ENCODE peak calls at places on chromosomes 12 and 14, in ten cellular contexts. O is cardiac muscle cell, F is testis, C is fibroblast of lung, T is AG04449, R is K562, X is AG04450, I is OCI-LY7, P is cardiac fibroblast, A is breast epithelium. M is an unnamed sample.

GRCh38 chr12:131164096-131164872 is 210.6 kb downstream of the ADGRD1 start:
- DNase-seq in O (no peak), C (no peak), I (no peak), T (no peak), R (peak), P (no peak), A (no peak), F (peak), X (no peak), M (no peak)

GRCh38 chr12:56644654-56645053 is 1.1 kb downstream of the ATP5F1B start:
- DNase-seq in X (no peak), P (peak), T (no peak), O (peak), C (peak), A (no peak), R (no peak), F (no peak), I (no peak), M (no peak)

GRCh38 chr14:99462211-99462610 is 18.4 kb downstream of the SETD3 start:
- DNase-seq in O (no peak), I (no peak), P (no peak), X (no peak), F (no peak), T (no peak), C (no peak), A (no peak), R (no peak), M (peak)

GRCh38 chr14:100894416-100894815 is 9.1 kb downstream of the RTL1 start:
- DNase-seq in C (no peak), P (no peak), I (no peak), R (no peak), X (no peak), O (no peak), T (no peak), F (peak), A (peak), M (no peak)

GRCh38 chr12:80714846-80715245 is 1.9 kb upstream of the MYF5 start:
- DNase-seq in X (no peak), T (no peak), O (no peak), R (no peak), C (no peak), F (no peak), A (no peak), I (no peak), P (no peak), M (no peak)

GRCh38 chr14:94322648-94323570 is at the start of gene SERPINA6:
- DNase-seq in O (peak), C (peak), F (no peak), X (no peak), A (no peak), R (no peak), P (peak), T (no peak), I (no peak), M (no peak)

GRCh38 chr14:92613008-92613658 is 99.6 kb downstream of the RIN3 start:
- DNase-seq in T (no peak), X (no peak), P (no peak), I (peak), R (peak), A (no peak), C (no peak), F (peak), O (peak), M (peak)

GRCh38 chr12:109944975-109945374 is 44.9 kb downstream of the TCHP start:
- DNase-seq in P (peak), R (no peak), O (peak), I (no peak), C (peak), A (no peak), X (no peak), F (peak), T (no peak), M (peak)

GRCh38 chr12:19482551-19483109 is 43.3 kb downstream of the AEBP2 start:
- DNase-seq in R (peak), O (peak), I (no peak), P (no peak), T (no peak), C (no peak), A (no peak), X (no peak), F (peak), M (peak)

GRCh38 chr12:49880756-49881390 is 22.8 kb downstream of the FAIM2 start:
- DNase-seq in F (no peak), X (no peak), I (no peak), O (no peak), T (no peak), P (no peak), C (no peak), A (no peak), R (no peak), M (no peak)

GRCh38 chr14:95220663-95221231 is 63.4 kb upstream of the DICER1 start:
- DNase-seq in R (no peak), T (peak), F (no peak), X (no peak), O (peak), A (no peak), P (peak), C (peak), I (no peak), M (no peak)

GRCh38 chr12:96047621-96048211 is 12.3 kb upstream of the LTA4H start:
- DNase-seq in I (peak), O (peak), C (peak), A (no peak), T (no peak), X (no peak), P (peak), F (no peak), R (no peak), M (peak)

GRCh38 chr12:48779869-48780268 is 9.0 kb downstream of the ADCY6 start:
- DNase-seq in X (no peak), O (peak), T (peak), A (no peak), I (no peak), R (no peak), F (no peak), P (peak), C (peak), M (no peak)

GRCh38 chr12:118544569-118544968 is 168.2 kb downstream of the SUDS3 start:
- DNase-seq in A (no peak), I (no peak), P (peak), X (no peak), T (peak), F (no peak), C (no peak), O (no peak), R (no peak), M (peak)

GRCh38 chr14:88005978-88006851 is 1.3 kb downstream of the GPR65 start:
- DNase-seq in I (peak), R (no peak), F (peak), T (no peak), A (no peak), P (peak), X (no peak), C (no peak), O (no peak), M (no peak)

GRCh38 chr12:64404470-64405446 is 566 bp downstream of the XPOT start:
- DNase-seq in F (peak), T (peak), A (peak), X (peak), I (peak), O (peak), R (peak), P (peak), C (peak), M (peak)

DNA sequence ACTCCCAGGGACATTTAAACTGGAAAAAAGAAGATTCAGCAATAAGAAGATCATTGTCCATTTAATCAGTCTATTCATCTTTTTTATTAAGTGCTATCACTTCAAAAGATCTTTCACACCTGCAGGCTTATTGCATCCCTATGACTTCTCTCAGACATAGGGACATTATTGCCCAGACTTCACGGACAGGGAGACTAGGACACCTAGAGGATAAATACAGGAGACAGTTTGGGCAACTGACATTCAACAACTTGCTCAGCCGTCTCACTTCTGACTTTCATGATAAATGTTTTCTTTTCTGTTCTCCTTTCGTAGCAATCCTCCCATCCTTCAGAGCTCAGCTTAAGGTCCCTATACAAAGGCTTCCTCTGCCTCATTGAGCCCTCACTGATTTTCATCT is 84.3 kb downstream of the TMEM30B start:
- DNase-seq in I (no peak), X (no peak), T (no peak), R (no peak), O (no peak), A (no peak), P (no peak), C (no peak), F (no peak), M (peak)
- TF ChIP-seq CTCF in I (no peak), X (no peak), T (no peak), R (no peak), O (peak), A (no peak), P (no peak), C (no peak), F (no peak), M (peak)

GRCh38 chr14:74240794-74241610 is 1.8 kb downstream of the VSX2 start:
- DNase-seq in X (no peak), R (no peak), T (no peak), P (no peak), O (no peak), A (no peak), I (no peak), F (no peak), C (peak), M (no peak)

GRCh38 chr14:74239848-74240793 is 872 bp downstream of the VSX2 start:
- DNase-seq in R (no peak), A (no peak), C (peak), O (no peak), T (no peak), I (no peak), F (no peak), X (no peak), P (no peak), M (no peak)

GRCh38 chr14:74242055-74243042 is 3.1 kb downstream of the VSX2 start:
- DNase-seq in F (no peak), T (no peak), P (no peak), A (no peak), R (no peak), O (no peak), C (peak), I (no peak), X (no peak), M (no peak)

GRCh38 chr14:74243051-74243450 is 3.8 kb downstream of the VSX2 start:
- DNase-seq in R (no peak), O (no peak), C (no peak), A (no peak), T (no peak), F (no peak), X (no peak), I (no peak), P (no peak), M (no peak)

DNA sequence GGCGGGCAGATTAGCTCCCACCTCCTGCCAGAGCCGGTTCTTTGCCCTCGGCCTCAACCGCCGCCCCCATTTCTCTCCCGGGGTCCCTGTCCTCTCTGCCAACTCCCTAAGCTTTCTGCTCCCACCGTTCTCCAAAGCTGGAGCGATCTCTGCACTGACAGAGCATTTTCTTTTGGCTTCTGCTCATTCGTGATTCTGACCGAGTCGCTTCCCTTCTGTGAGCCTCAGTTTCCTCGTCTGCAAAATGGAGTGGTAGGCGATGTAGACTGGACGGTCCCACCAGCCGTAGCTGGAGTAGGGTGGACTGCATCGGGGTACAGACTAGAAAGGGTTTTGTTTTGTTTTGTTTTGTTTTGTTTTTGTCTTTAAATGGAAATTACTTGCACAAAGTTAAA is 2.4 kb downstream of the VSX2 start:
- DNase-seq in R (no peak), A (no peak), I (no peak), T (no peak), O (no peak), X (no peak), C (peak), P (no peak), F (no peak), M (no peak)
- H3K4me3 ChIP-seq in R (no peak), A (peak), I (no peak), T (no peak), O (peak), X (no peak), C (no peak), P (no peak), F (no peak), M (no peak)

DNA sequence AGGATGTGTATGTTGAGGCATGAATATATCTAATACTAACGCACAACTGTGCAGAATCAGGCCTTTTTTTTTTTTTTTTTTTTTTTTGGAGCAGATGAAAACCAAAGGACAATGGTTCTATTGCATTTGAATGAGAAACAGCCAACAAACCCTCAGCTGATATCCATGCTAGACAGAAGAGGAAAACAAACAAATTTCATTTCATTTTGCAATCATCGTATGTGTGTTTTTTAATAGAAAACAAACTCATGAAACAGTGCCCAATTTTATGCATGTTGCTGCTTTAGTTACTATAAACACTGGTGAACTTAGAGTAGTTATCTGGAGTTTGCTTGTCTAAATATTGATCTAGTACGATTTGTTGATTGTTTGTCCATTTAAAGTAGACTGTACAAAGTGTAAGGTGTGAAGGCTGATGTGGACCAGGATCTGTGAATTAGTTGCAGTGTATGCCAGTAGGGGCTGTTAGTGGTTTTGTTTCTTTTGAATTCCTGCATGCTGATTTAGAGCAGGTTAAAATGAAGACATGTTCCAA is 166.6 kb downstream of the KITLG start:
- DNase-seq in R (no peak), O (no peak), I (no peak), A (no peak), F (no peak), P (no peak), X (no peak), T (no peak), C (no peak), M (no peak)
- TF ChIP-seq CTCF in R (no peak), O (no peak), I (no peak), A (no peak), F (no peak), P (no peak), X (no peak), T (no peak), C (no peak), M (no peak)

GRCh38 chr12:68805592-68806120 is 2.3 kb upstream of the MDM2 start:
- DNase-seq in T (no peak), C (no peak), I (no peak), O (no peak), F (no peak), X (no peak), R (no peak), P (peak), A (no peak), M (peak)
- H3K4me3 ChIP-seq in T (no peak), C (no peak), I (no peak), O (no peak), F (no peak), X (no peak), R (no peak), P (no peak), A (no peak), M (no peak)

GRCh38 chr14:43503508-43503907 is 1003.6 kb downstream of the FSCB start:
- DNase-seq in R (no peak), I (no peak), P (no peak), O (no peak), A (no peak), F (no peak), C (no peak), T (no peak), X (no peak), M (peak)
- TF ChIP-seq CTCF in R (no peak), I (no peak), P (no peak), O (no peak), A (no peak), F (no peak), C (no peak), T (no peak), X (no peak), M (peak)

GRCh38 chr12:125187148-125187733 is 122.0 kb downstream of the AACS start:
- DNase-seq in F (no peak), O (no peak), C (no peak), A (no peak), T (no peak), P (peak), I (no peak), X (no peak), R (no peak), M (peak)

GRCh38 chr12:125185740-125186470 is 120.7 kb downstream of the AACS start:
- DNase-seq in C (peak), I (peak), T (no peak), A (no peak), F (peak), R (peak), P (peak), X (no peak), O (peak), M (peak)

GRCh38 chr12:125185311-125185739 is 120.1 kb downstream of the AACS start:
- DNase-seq in O (no peak), R (peak), F (peak), T (no peak), C (no peak), A (no peak), X (no peak), I (no peak), P (no peak), M (no peak)

GRCh38 chr12:125187780-125188741 is 122.8 kb downstream of the AACS start:
- DNase-seq in F (no peak), X (no peak), A (no peak), O (no peak), P (no peak), R (no peak), I (no peak), C (no peak), T (no peak), M (no peak)

DNA sequence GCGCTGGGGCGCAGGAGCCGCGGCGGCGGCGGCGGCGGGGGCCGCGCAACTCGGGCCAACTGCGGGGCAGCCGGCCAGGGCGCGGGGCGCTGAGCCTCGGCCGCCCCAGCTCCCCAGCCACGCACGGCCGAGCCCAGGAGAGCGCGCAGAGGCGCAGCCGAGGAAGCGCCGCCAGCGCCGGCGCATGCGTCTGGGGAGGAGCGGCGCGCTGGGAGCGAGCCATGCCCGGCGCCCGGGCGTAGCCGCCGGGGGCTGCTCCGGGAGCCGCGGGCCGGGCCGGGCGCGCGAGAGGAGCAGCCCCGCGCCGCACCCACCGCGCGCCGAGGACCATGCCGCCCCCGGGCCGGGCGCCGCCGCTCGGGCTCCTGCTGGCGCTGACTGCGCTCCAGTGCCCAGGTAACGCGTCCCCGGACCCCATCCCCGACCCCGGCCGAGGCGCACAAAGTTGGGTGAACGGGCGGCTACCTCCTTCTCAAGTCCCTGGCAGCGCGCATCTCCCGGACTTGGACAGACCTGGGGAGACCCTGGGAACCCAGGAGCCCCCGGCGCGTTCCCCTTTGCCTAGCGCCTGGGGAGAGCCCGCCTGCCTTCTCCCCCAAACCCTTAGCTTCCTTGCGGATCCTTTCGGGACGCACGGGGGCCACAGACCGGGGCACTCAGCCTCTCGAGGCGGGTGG is 121.4 kb downstream of the AACS start:
- DNase-seq in T (no peak), F (no peak), C (peak), O (no peak), R (no peak), A (no peak), X (no peak), I (peak), P (peak), M (peak)
- H3K4me3 ChIP-seq in T (peak), F (peak), C (no peak), O (peak), R (peak), A (peak), X (peak), I (peak), P (peak), M (peak)

GRCh38 chr12:53223391-53224267 is 8.4 kb downstream of the RARG start:
- DNase-seq in O (peak), X (no peak), I (no peak), C (peak), F (no peak), T (no peak), P (peak), R (no peak), A (no peak), M (peak)

GRCh38 chr12:53223006-53223305 is 9.1 kb downstream of the RARG start:
- DNase-seq in O (no peak), A (no peak), T (no peak), I (no peak), R (no peak), C (no peak), X (no peak), F (no peak), P (no peak), M (no peak)

GRCh38 chr12:53224897-53225634 is 6.9 kb downstream of the RARG start:
- DNase-seq in A (no peak), X (no peak), O (no peak), T (no peak), P (peak), I (no peak), F (no peak), C (no peak), R (no peak), M (no peak)

GRCh38 chr12:53225635-53226424 is 6.2 kb downstream of the RARG start:
- DNase-seq in A (no peak), C (no peak), X (no peak), O (no peak), R (no peak), T (no peak), F (no peak), I (no peak), P (no peak), M (peak)

DNA sequence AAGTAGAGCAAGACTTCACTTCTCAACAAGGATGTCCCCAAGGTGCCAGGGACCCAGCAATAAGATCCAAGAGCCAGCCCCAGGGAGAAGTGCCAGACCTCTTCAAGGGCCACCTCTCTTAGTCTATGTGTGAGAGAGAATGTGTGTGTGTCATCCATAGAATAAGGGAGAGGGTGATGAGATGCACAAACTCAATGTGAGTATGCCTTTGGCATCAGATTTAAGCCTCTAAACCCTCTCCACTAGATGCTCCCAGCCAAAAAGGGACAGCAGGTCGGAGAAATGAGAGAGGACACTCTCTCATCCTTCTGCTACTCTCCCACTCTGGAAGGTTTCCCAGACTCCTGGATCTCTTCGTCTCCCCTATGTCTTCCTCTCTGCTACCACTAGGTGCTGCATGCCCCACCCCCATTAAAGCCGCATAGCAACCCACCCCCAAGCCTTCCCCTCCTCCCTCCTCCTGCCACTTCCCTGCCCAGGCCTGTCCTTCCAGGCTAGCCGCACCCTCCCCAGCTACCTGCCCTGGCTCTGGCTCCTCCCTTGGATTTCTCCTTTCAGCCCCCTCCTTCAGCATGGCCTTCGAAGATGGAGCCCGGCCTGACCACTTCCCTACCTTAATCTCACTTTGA is 7.6 kb downstream of the RARG start:
- DNase-seq in F (no peak), I (no peak), T (no peak), R (peak), O (no peak), P (no peak), A (no peak), C (no peak), X (no peak), M (peak)
- TF ChIP-seq CTCF in F (no peak), I (peak), T (peak), R (peak), O (peak), P (peak), A (no peak), C (no peak), X (peak), M (peak)

DNA sequence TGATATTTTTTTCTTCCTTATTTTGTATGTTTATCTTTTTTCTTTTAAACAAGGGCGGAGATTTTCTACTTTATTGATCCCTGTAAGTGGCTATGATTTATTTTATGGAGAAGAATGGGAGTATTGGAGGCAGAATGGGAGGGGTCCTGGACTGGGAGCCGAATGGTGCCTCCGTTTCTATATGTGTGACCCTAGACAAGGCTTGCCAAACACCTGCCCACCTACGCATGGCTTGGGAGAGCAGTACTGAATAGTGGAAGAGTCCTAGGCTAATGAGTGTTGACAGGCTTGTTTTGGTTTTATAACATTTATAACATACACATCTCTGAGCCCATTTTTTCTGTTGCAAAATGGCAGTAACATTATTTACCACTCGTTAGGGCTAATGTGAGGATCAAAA is 29.0 kb downstream of the STK38L start:
- DNase-seq in O (no peak), R (no peak), T (no peak), F (no peak), A (no peak), X (no peak), I (no peak), C (no peak), P (no peak), M (no peak)
- H3K4me3 ChIP-seq in O (no peak), R (no peak), T (no peak), F (no peak), A (no peak), X (no peak), I (no peak), C (no peak), P (no peak), M (no peak)

M was measured in epithelial cell of esophagus.